ENCODE peak calls at places on chromosome 15, in six cellular contexts. One of them, this sample, is unnamed.

GRCh38 chr15:41997845-41998244 is 23.0 kb downstream of the PLA2G4E start:
- DNase-seq in transverse colon: no peak
- DNase-seq in esophagus muscularis mucosa: no peak
- DNase-seq in left ventricle myocardium inferior: no peak
- DNase-seq in Calu3: no peak
- DNase-seq in upper lobe of left lung: no peak
- DNase-seq in this sample: no peak

GRCh38 chr15:49675051-49675450 is 54.2 kb downstream of the DTWD1 start:
- DNase-seq in transverse colon: no peak
- DNase-seq in esophagus muscularis mucosa: no peak
- DNase-seq in left ventricle myocardium inferior: no peak
- DNase-seq in Calu3: no peak
- DNase-seq in upper lobe of left lung: no peak
- DNase-seq in this sample: no peak

GRCh38 chr15:89971592-89971997 is 29.5 kb upstream of the ZNF710 start:
- DNase-seq in transverse colon: peak; percentile 73
- DNase-seq in esophagus muscularis mucosa: no peak
- DNase-seq in left ventricle myocardium inferior: peak; percentile 46
- DNase-seq in Calu3: peak; percentile 82
- DNase-seq in upper lobe of left lung: peak; percentile 41
- DNase-seq in this sample: peak; percentile 74

GRCh38 chr15:71547066-71547465 is 263.3 kb upstream of the NR2E3 start:
- DNase-seq in transverse colon: no peak
- DNase-seq in esophagus muscularis mucosa: peak; percentile 84
- DNase-seq in left ventricle myocardium inferior: peak; percentile 57
- DNase-seq in Calu3: no peak
- DNase-seq in upper lobe of left lung: no peak
- DNase-seq in this sample: no peak

GRCh38 chr15:35519536-35520149 is 26.3 kb downstream of the DPH6 start:
- DNase-seq in transverse colon: no peak
- DNase-seq in esophagus muscularis mucosa: no peak
- DNase-seq in left ventricle myocardium inferior: no peak
- DNase-seq in Calu3: no peak
- DNase-seq in upper lobe of left lung: no peak
- DNase-seq in this sample: no peak

GRCh38 chr15:50181206-50181982 is 602 bp upstream of the SLC27A2 start:
- DNase-seq in transverse colon: no peak
- DNase-seq in esophagus muscularis mucosa: no peak
- DNase-seq in left ventricle myocardium inferior: no peak
- DNase-seq in Calu3: no peak
- DNase-seq in upper lobe of left lung: no peak
- DNase-seq in this sample: no peak

GRCh38 chr15:69482686-69483256 is 30.2 kb downstream of the RPLP1 start:
- DNase-seq in transverse colon: no peak
- DNase-seq in esophagus muscularis mucosa: no peak
- DNase-seq in left ventricle myocardium inferior: no peak
- DNase-seq in Calu3: peak; percentile 43
- DNase-seq in upper lobe of left lung: no peak
- DNase-seq in this sample: no peak

GRCh38 chr15:101489236-101489632 is 273 bp downstream of the PCSK6 start:
- DNase-seq in transverse colon: peak; percentile 60
- DNase-seq in esophagus muscularis mucosa: no peak
- DNase-seq in left ventricle myocardium inferior: peak; percentile 60
- DNase-seq in Calu3: peak; percentile 73
- DNase-seq in upper lobe of left lung: peak; percentile 46
- DNase-seq in this sample: no peak

GRCh38 chr15:32718082-32718821 is 448 bp downstream of the GREM1 start:
- DNase-seq in transverse colon: peak; percentile 17
- DNase-seq in esophagus muscularis mucosa: no peak
- DNase-seq in left ventricle myocardium inferior: no peak
- DNase-seq in Calu3: no peak
- DNase-seq in upper lobe of left lung: no peak
- DNase-seq in this sample: no peak

GRCh38 chr15:64905119-64905831 is 6.4 kb upstream of the ANKDD1A start:
- DNase-seq in transverse colon: peak; percentile 79
- DNase-seq in esophagus muscularis mucosa: peak; percentile 95
- DNase-seq in left ventricle myocardium inferior: peak; percentile 84
- DNase-seq in Calu3: peak; percentile 80
- DNase-seq in upper lobe of left lung: peak; percentile 81
- DNase-seq in this sample: peak; percentile 83

GRCh38 chr15:23038741-23039150 is 623 bp downstream of the TUBGCP5 start:
- DNase-seq in transverse colon: peak; percentile 18
- DNase-seq in esophagus muscularis mucosa: no peak
- DNase-seq in left ventricle myocardium inferior: no peak
- DNase-seq in Calu3: no peak
- DNase-seq in upper lobe of left lung: no peak
- DNase-seq in this sample: no peak

GRCh38 chr15:81029416-81030367 is 29.0 kb downstream of the TLNRD1 start:
- DNase-seq in transverse colon: no peak
- DNase-seq in esophagus muscularis mucosa: no peak
- DNase-seq in left ventricle myocardium inferior: no peak
- DNase-seq in Calu3: peak; percentile 8
- DNase-seq in upper lobe of left lung: no peak
- DNase-seq in this sample: no peak

GRCh38 chr15:81060470-81060869 is 59.7 kb downstream of the TLNRD1 start:
- DNase-seq in transverse colon: no peak
- DNase-seq in esophagus muscularis mucosa: no peak
- DNase-seq in left ventricle myocardium inferior: no peak
- DNase-seq in Calu3: no peak
- DNase-seq in upper lobe of left lung: no peak
- DNase-seq in this sample: no peak

GRCh38 chr15:64586974-64587373 is 126.6 kb downstream of the ZNF609 start:
- DNase-seq in transverse colon: no peak
- DNase-seq in esophagus muscularis mucosa: no peak
- DNase-seq in left ventricle myocardium inferior: no peak
- DNase-seq in Calu3: no peak
- DNase-seq in upper lobe of left lung: no peak
- DNase-seq in this sample: no peak

GRCh38 chr15:51190424-51191068 is 95.8 kb upstream of the TNFAIP8L3 start:
- DNase-seq in transverse colon: no peak
- DNase-seq in esophagus muscularis mucosa: no peak
- DNase-seq in left ventricle myocardium inferior: peak; percentile 46
- DNase-seq in Calu3: no peak
- DNase-seq in upper lobe of left lung: no peak
- DNase-seq in this sample: no peak

GRCh38 chr15:50068016-50068415 is 51.0 kb downstream of the ATP8B4 start:
- DNase-seq in transverse colon: no peak
- DNase-seq in esophagus muscularis mucosa: no peak
- DNase-seq in left ventricle myocardium inferior: no peak
- DNase-seq in Calu3: no peak
- DNase-seq in upper lobe of left lung: no peak
- DNase-seq in this sample: no peak

GRCh38 chr15:70165811-70166284 is 68.1 kb upstream of the TLE3 start:
- DNase-seq in transverse colon: no peak
- DNase-seq in esophagus muscularis mucosa: no peak
- DNase-seq in left ventricle myocardium inferior: peak; percentile 80
- DNase-seq in Calu3: no peak
- DNase-seq in upper lobe of left lung: no peak
- DNase-seq in this sample: no peak

GRCh38 chr15:52136471-52136993 is 24.0 kb upstream of the BCL2L10 start:
- DNase-seq in transverse colon: no peak
- DNase-seq in esophagus muscularis mucosa: no peak
- DNase-seq in left ventricle myocardium inferior: no peak
- DNase-seq in Calu3: no peak
- DNase-seq in upper lobe of left lung: no peak
- DNase-seq in this sample: no peak

GRCh38 chr15:63939531-63940130 is 105.9 kb upstream of the HERC1 start:
- DNase-seq in transverse colon: peak; percentile 50
- DNase-seq in esophagus muscularis mucosa: peak; percentile 87
- DNase-seq in left ventricle myocardium inferior: peak; percentile 39
- DNase-seq in Calu3: no peak
- DNase-seq in upper lobe of left lung: peak; percentile 56
- DNase-seq in this sample: no peak

GRCh38 chr15:82044373-82045178 is 1.2 kb downstream of the MEX3B start:
- DNase-seq in transverse colon: peak; percentile 26
- DNase-seq in esophagus muscularis mucosa: no peak
- DNase-seq in left ventricle myocardium inferior: peak; percentile 44
- DNase-seq in Calu3: no peak
- DNase-seq in upper lobe of left lung: no peak
- DNase-seq in this sample: peak; percentile 77

GRCh38 chr15:85755471-85755870 is 39.3 kb downstream of the KLHL25 start:
- DNase-seq in transverse colon: peak; percentile 1
- DNase-seq in esophagus muscularis mucosa: no peak
- DNase-seq in left ventricle myocardium inferior: no peak
- DNase-seq in Calu3: no peak
- DNase-seq in upper lobe of left lung: no peak
- DNase-seq in this sample: no peak

GRCh38 chr15:67833504-67834248 is 6.2 kb downstream of the RNU6-1 start:
- DNase-seq in transverse colon: peak; percentile 52
- DNase-seq in esophagus muscularis mucosa: no peak
- DNase-seq in left ventricle myocardium inferior: no peak
- DNase-seq in Calu3: peak; percentile 65
- DNase-seq in upper lobe of left lung: peak; percentile 32
- DNase-seq in this sample: no peak

GRCh38 chr15:87873501-87873900 is 383.0 kb downstream of the NTRK3 start:
- DNase-seq in transverse colon: no peak
- DNase-seq in esophagus muscularis mucosa: no peak
- DNase-seq in left ventricle myocardium inferior: no peak
- DNase-seq in Calu3: no peak
- DNase-seq in upper lobe of left lung: no peak
- DNase-seq in this sample: no peak

GRCh38 chr15:90091156-90091931 is 10.9 kb downstream of the IDH2 start:
- DNase-seq in transverse colon: no peak
- DNase-seq in esophagus muscularis mucosa: no peak
- DNase-seq in left ventricle myocardium inferior: no peak
- DNase-seq in Calu3: no peak
- DNase-seq in upper lobe of left lung: no peak
- DNase-seq in this sample: no peak

GRCh38 chr15:80694624-80695098 is 449 bp upstream of the ABHD17C start:
- DNase-seq in transverse colon: peak; percentile 59
- DNase-seq in esophagus muscularis mucosa: no peak
- DNase-seq in left ventricle myocardium inferior: peak; percentile 33
- DNase-seq in Calu3: no peak
- DNase-seq in upper lobe of left lung: no peak
- DNase-seq in this sample: no peak

GRCh38 chr15:70088887-70089691 is 8.6 kb downstream of the TLE3 start:
- DNase-seq in transverse colon: no peak
- DNase-seq in esophagus muscularis mucosa: no peak
- DNase-seq in left ventricle myocardium inferior: peak; percentile 55
- DNase-seq in Calu3: no peak
- DNase-seq in upper lobe of left lung: no peak
- DNase-seq in this sample: no peak

GRCh38 chr15:45314960-45315359 is 62.9 kb downstream of the SLC28A2 start:
- DNase-seq in transverse colon: peak; percentile 21
- DNase-seq in esophagus muscularis mucosa: no peak
- DNase-seq in left ventricle myocardium inferior: no peak
- DNase-seq in Calu3: no peak
- DNase-seq in upper lobe of left lung: no peak
- DNase-seq in this sample: no peak

GRCh38 chr15:74294010-74294409 is 57.9 kb downstream of the CCDC33 start:
- DNase-seq in transverse colon: no peak
- DNase-seq in esophagus muscularis mucosa: no peak
- DNase-seq in left ventricle myocardium inferior: no peak
- DNase-seq in Calu3: no peak
- DNase-seq in upper lobe of left lung: no peak
- DNase-seq in this sample: no peak

GRCh38 chr15:74300057-74300620 is 64.0 kb downstream of the CCDC33 start:
- DNase-seq in transverse colon: no peak
- DNase-seq in esophagus muscularis mucosa: no peak
- DNase-seq in left ventricle myocardium inferior: no peak
- DNase-seq in Calu3: no peak
- DNase-seq in upper lobe of left lung: no peak
- DNase-seq in this sample: no peak

GRCh38 chr15:74293021-74293810 is 57.1 kb downstream of the CCDC33 start:
- DNase-seq in transverse colon: no peak
- DNase-seq in esophagus muscularis mucosa: no peak
- DNase-seq in left ventricle myocardium inferior: no peak
- DNase-seq in Calu3: no peak
- DNase-seq in upper lobe of left lung: no peak
- DNase-seq in this sample: no peak

GRCh38 chr15:74297867-74298266 is 61.7 kb downstream of the CCDC33 start:
- DNase-seq in transverse colon: no peak
- DNase-seq in esophagus muscularis mucosa: no peak
- DNase-seq in left ventricle myocardium inferior: no peak
- DNase-seq in Calu3: no peak
- DNase-seq in upper lobe of left lung: no peak
- DNase-seq in this sample: no peak

GRCh38 chr15:74295800-74296199 is 59.7 kb downstream of the CCDC33 start:
- DNase-seq in transverse colon: no peak
- DNase-seq in esophagus muscularis mucosa: no peak
- DNase-seq in left ventricle myocardium inferior: no peak
- DNase-seq in Calu3: peak; percentile 35
- DNase-seq in upper lobe of left lung: no peak
- DNase-seq in this sample: no peak
- TF ChIP-seq CTCF in transverse colon: no peak
- TF ChIP-seq CTCF in esophagus muscularis mucosa: no peak
- TF ChIP-seq CTCF in left ventricle myocardium inferior: peak; percentile 24
- TF ChIP-seq CTCF in Calu3: no peak
- TF ChIP-seq CTCF in upper lobe of left lung: no peak
- TF ChIP-seq CTCF in this sample: no peak

GRCh38 chr15:59160880-59161593 is 45.6 kb upstream of the LDHAL6B start:
- DNase-seq in transverse colon: no peak
- DNase-seq in esophagus muscularis mucosa: no peak
- DNase-seq in left ventricle myocardium inferior: no peak
- DNase-seq in Calu3: peak; percentile 36
- DNase-seq in upper lobe of left lung: no peak
- DNase-seq in this sample: no peak
- TF ChIP-seq CTCF in transverse colon: peak; percentile 16
- TF ChIP-seq CTCF in esophagus muscularis mucosa: no peak
- TF ChIP-seq CTCF in left ventricle myocardium inferior: peak; percentile 43
- TF ChIP-seq CTCF in Calu3: no peak
- TF ChIP-seq CTCF in upper lobe of left lung: peak; percentile 29
- TF ChIP-seq CTCF in this sample: peak; percentile 69

DNA sequence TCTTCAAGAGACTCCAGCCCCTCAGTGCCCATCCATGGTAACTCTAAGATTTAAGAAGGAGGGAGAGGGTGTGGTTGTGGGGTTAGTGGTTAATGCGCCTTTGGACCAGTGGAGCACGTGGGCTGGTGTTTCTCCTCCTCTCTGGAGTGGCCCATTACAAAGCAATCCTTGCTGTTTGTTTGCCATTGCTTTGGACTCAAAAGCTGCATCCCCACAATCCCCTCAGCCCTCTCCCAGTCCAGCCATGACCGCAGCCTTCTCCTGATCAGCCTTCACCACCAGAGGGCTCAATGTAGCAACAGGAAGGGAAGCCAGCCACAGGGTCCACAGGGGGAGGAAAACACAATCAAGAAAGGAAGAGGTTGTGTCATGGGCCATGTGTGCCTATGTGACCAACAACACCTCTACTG is 38.4 kb upstream of the FAM174B start:
- DNase-seq in transverse colon: no peak
- DNase-seq in esophagus muscularis mucosa: peak; percentile 68
- DNase-seq in left ventricle myocardium inferior: no peak
- DNase-seq in Calu3: peak; percentile 62
- DNase-seq in upper lobe of left lung: no peak
- DNase-seq in this sample: no peak
- TF ChIP-seq CTCF in transverse colon: no peak
- TF ChIP-seq CTCF in esophagus muscularis mucosa: no peak
- TF ChIP-seq CTCF in left ventricle myocardium inferior: peak; percentile 44
- TF ChIP-seq CTCF in Calu3: peak; percentile 50
- TF ChIP-seq CTCF in upper lobe of left lung: peak; percentile 19
- TF ChIP-seq CTCF in this sample: peak; percentile 66

DNA sequence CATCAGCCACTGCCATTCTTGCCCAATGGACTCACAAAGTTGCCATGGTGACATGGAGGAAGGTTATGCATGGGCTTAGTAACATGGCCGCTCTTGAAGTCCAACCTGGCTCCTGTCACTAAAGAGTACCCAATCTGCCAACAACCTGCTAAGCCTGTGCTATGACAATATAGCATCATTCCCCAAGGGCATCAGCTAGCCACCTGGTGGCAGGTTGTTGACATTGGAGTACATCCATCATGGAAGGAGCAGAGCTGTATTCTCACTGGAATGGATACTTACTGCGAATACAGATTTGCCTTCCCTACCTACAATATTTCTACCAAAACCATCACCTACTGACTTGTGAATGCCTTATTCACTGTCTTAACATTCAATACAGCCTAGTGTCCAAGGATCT is 138.9 kb upstream of the RORA start:
- DNase-seq in transverse colon: no peak
- DNase-seq in esophagus muscularis mucosa: no peak
- DNase-seq in left ventricle myocardium inferior: no peak
- DNase-seq in Calu3: peak; percentile 6
- DNase-seq in upper lobe of left lung: no peak
- DNase-seq in this sample: no peak
- TF ChIP-seq CTCF in transverse colon: no peak
- TF ChIP-seq CTCF in esophagus muscularis mucosa: no peak
- TF ChIP-seq CTCF in left ventricle myocardium inferior: no peak
- TF ChIP-seq CTCF in Calu3: peak; percentile 16
- TF ChIP-seq CTCF in upper lobe of left lung: no peak
- TF ChIP-seq CTCF in this sample: no peak

This sample was measured in type B pancreatic cell.